ENCODE peak calls at places on chromosomes 2 and 18, in five cellular contexts. V is sigmoid colon, P is uterus, I is SJSA1, K is PC-3. Q is an unnamed sample.

GRCh38 chr2:152580722-152581121 is 136.5 kb downstream of the PRPF40A start:
- DNase-seq in I (no peak), P (no peak), K (no peak), V (no peak), Q (no peak)

GRCh38 chr2:216345846-216346245 is 26.4 kb downstream of the MARCHF4 start:
- DNase-seq in V (no peak), I (no peak), P (no peak), K (no peak), Q (no peak)

GRCh38 chr2:105888625-105889024 is 143.9 kb downstream of the NCK2 start:
- DNase-seq in V (no peak), K (peak; percentile 24), P (no peak), I (no peak), Q (no peak)

GRCh38 chr2:23492941-23493340 is 108.0 kb downstream of the KLHL29 start:
- DNase-seq in V (no peak), K (no peak), P (no peak), I (no peak), Q (no peak)

GRCh38 chr2:117832905-117833613 is 18.6 kb downstream of the DDX18 start:
- DNase-seq in K (peak; percentile 24), P (no peak), I (no peak), V (no peak), Q (no peak)

GRCh38 chr18:61400714-61401113 is 67.5 kb downstream of the CDH20 start:
- DNase-seq in V (no peak), P (no peak), I (no peak), K (peak; percentile 12), Q (no peak)

GRCh38 chr2:187187521-187187920 is 260.5 kb downstream of the CALCRL start:
- DNase-seq in V (no peak), I (no peak), K (no peak), P (no peak), Q (no peak)

GRCh38 chr2:69434753-69435152 is 2.5 kb downstream of the NFU1 start:
- DNase-seq in I (no peak), K (no peak), V (no peak), P (no peak), Q (no peak)

GRCh38 chr2:220857371-220857770 is 714.7 kb downstream of the EPHA4 start:
- DNase-seq in P (no peak), K (no peak), V (no peak), I (no peak), Q (no peak)

GRCh38 chr2:111627256-111627655 is 256.7 kb downstream of the ANAPC1 start:
- DNase-seq in P (no peak), V (no peak), K (no peak), I (no peak), Q (no peak)

GRCh38 chr2:204019572-204020501 is 83.3 kb downstream of the ICOS start:
- DNase-seq in I (no peak), V (no peak), P (no peak), K (peak; percentile 86), Q (no peak)

GRCh38 chr2:174376967-174377366 is 18.6 kb upstream of the SCRN3 start:
- DNase-seq in I (no peak), V (no peak), K (peak; percentile 62), P (no peak), Q (no peak)

GRCh38 chr2:64268330-64268729 is 124.1 kb upstream of the PELI1 start:
- DNase-seq in V (no peak), I (no peak), K (peak; percentile 40), P (no peak), Q (no peak)

GRCh38 chr2:201872576-201872975 is 66.2 kb downstream of the CDK15 start:
- DNase-seq in I (no peak), K (no peak), P (no peak), V (no peak), Q (no peak)

GRCh38 chr2:19046986-19047780 is 311.2 kb downstream of the OSR1 start:
- DNase-seq in P (peak; percentile 71), V (no peak), I (no peak), K (no peak), Q (peak; percentile 35)

GRCh38 chr2:196591621-196592022 is 47.9 kb upstream of the CCDC150 start:
- DNase-seq in V (no peak), P (no peak), K (no peak), I (no peak), Q (no peak)

GRCh38 chr2:101983928-101984327 is 7.8 kb upstream of the IL1R2 start:
- DNase-seq in K (peak; percentile 61), P (no peak), V (no peak), I (no peak), Q (no peak)

GRCh38 chr2:105397959-105398521 is 811 bp downstream of the FHL2 start:
- DNase-seq in I (peak; percentile 51), P (no peak), K (no peak), V (no peak), Q (no peak)

GRCh38 chr2:202135111-202135874 is 62.2 kb downstream of the KIAA2012 start:
- DNase-seq in I (peak; percentile 66), P (peak; percentile 93), K (peak; percentile 37), V (peak; percentile 95), Q (peak; percentile 91)

GRCh38 chr2:188367164-188367563 is 75.5 kb downstream of the GULP1 start:
- DNase-seq in K (no peak), P (no peak), V (no peak), I (no peak), Q (no peak)

GRCh38 chr2:28344756-28345291 is 47.8 kb upstream of the FOSL2 start:
- DNase-seq in I (no peak), P (no peak), V (no peak), K (no peak), Q (no peak)

GRCh38 chr2:109379507-109379906 is 234.3 kb downstream of the SEPTIN10 start:
- DNase-seq in I (no peak), P (no peak), V (peak; percentile 34), K (no peak), Q (no peak)

GRCh38 chr2:224909885-224910517 is 132.3 kb downstream of the DOCK10 start:
- DNase-seq in P (peak; percentile 25), K (no peak), V (peak; percentile 67), I (no peak), Q (peak; percentile 73)

GRCh38 chr2:227132986-227133385 is 31.0 kb downstream of the COL4A4 start:
- DNase-seq in V (no peak), K (no peak), I (no peak), P (no peak), Q (no peak)

GRCh38 chr2:165273176-165273575 is 34.0 kb downstream of the SCN2A start:
- DNase-seq in V (no peak), P (no peak), K (no peak), I (no peak), Q (no peak)

GRCh38 chr2:28382755-28383154 is 9.9 kb upstream of the FOSL2 start:
- DNase-seq in V (no peak), K (no peak), P (no peak), I (no peak), Q (no peak)

DNA sequence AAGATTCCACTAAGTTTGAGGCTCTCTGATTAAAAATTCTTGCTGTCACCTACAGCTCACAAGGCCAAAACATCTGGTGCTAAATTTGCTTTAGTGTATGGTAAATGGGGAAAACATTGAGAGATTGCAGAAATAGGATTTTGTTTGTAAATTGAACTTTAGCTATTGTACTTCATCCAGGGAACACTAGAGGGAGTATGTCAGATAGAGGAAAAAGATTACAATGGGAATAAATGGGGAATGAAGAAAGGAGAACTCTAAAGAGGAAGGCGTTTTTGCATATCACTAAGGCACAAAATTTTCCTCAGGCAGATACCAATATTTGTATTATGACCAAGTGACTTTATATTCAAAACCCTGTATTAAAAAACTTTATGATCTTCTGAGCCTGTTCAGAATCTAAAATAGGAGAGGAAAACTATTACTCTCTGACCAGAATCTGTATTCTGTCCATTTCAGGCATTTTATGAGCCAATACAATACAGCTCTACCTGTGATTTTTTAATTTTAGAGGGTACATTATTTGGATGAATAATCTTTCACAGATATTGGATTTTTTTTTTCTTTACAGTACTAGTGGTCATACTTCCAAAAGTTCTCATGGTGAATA is 52.3 kb upstream of the ITGB6 start:
- DNase-seq in P (no peak), K (peak; percentile 75), V (no peak), I (peak; percentile 59), Q (no peak)
- H3K27ac ChIP-seq in P (no peak overlapping the region), K (no peak overlapping the region), V (no peak overlapping the region), I (no peak overlapping the region), Q (peak overlapping the region; percentile 26)

DNA sequence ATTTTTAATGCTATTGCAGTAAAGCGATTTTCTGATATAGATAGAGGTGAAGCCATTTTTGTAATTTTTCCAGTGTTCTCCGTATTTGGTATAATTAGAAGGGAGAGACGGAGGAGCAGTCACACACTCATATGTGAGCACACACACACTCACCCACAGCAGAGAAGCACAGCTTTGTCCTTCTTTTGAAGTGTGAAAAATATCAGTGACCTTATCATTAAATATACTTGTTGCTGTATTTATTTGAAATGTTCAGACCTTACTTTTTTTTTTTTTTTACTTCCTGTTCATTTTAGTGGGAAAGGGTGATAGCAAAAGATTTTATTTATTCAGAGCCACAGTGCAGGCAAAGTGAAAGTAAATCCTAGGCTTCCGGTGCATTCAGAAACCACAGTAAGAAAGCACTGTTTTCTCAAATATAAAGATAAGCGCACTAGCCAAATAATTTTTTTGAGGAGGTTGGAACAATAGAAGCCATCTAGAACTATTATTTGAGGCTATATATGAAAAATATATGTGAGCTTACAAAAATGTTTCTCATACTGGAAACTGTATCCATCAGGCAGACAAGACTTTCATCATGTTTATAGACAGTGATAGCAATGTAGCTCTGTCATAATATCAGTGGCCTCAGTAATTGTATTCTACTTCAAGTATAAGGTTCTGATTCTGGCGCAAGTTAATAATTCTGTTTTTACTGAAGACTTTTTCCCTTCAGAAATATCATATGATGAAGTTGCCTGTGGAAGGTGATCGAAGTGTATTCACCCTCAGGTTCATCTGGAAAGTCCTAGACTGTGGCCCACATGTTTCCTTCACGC is 37.2 kb downstream of the TSHZ1 start:
- DNase-seq in P (no peak), I (peak; percentile 84), K (peak; percentile 15), V (no peak), Q (no peak)
- H3K4me3 ChIP-seq in P (peak overlapping the region; percentile 44), I (peak overlapping the region; percentile 34), K (peak overlapping the region; percentile 71), V (peak overlapping the region; percentile 48), Q (peak overlapping the region; percentile 48)

DNA sequence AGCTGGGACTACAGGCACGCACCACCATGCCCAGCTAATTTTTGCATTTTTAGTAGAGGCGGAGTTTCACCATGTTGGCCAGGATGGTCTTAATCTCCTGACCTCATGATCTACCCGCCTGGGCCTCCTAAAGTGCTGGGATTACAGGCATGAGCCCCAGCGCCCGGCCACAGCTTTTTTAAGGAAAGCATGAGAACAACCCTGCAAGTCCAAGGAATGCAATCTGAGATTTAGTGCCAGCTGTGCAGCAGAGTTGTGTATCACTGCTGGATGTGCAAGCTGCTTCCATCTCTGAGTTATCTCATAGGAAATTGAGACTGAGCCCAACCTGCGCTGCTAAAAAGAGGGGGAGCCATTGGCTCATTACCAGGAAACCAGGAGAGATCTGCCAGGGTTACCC is 399.9 kb upstream of the CYRIA start:
- DNase-seq in P (no peak), V (no peak), I (no peak), K (no peak), Q (no peak)
- H3K9me3 ChIP-seq in P (no peaks in the 10 kb centered on the region), V (no peaks in the 10 kb centered on the region), I (no peaks in the 10 kb centered on the region), K (peaks cover 4% of the 10 kb centered on the region), Q (no peaks in the 10 kb centered on the region)

DNA sequence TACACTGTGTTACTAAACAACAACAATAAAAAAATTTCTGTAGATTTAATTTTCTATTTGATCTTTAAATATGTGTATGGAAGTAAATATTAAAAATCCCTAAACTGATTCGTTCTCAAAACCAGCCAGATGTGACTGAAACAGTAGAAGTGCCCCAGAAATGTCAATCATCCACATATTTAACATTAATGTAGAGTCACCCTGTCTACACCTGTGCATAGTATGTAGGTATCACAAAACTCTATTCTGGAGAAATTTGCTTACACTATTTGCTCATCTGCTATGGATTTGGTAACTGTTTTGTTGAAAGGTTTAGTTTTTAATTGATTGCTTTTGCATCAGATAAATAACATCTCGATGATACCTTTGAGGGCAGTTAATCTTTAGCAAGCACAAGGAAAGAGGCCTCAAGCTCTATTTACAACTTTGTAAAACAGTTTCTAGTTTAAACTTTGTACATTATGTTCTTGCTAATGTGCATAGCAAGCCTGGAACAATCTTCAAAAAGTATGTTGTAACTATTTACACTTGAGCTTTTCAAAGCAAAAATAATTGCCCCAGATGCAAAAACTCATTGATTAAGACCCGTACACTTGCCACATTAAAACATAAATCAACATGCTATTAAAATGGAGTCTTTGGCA is 76.8 kb downstream of the PPP1R1C start:
- DNase-seq in P (no peak), K (no peak), I (no peak), V (no peak), Q (no peak)
- H3K27ac ChIP-seq in P (no peak overlapping the region), K (no peak overlapping the region), I (no peak overlapping the region), V (no peak overlapping the region), Q (no peak overlapping the region)

Q was measured in tibial artery.